ENCODE peak calls at places on chromosome 19, in ten cellular contexts. M is aorta, C is OCI-LY7, P is HS-5, T is T-helper 9 cell, N is NCI-H524, X is left ventricle myocardium inferior, F is fibroblast of pulmonary artery, K is RWPE2, O is MM.1S. J is an unnamed sample.

GRCh38 chr19:56840452-56841193 is at the start of the genes PEG3 and ZIM2:
- DNase-seq in M (peak), C (no peak), P (no peak), T (no peak), N (no peak), X (peak), F (peak), K (no peak), O (no peak), J (no peak)

GRCh38 chr19:2869618-2870017 is 2.5 kb downstream of the ZNF556 start:
- DNase-seq in M (no peak), C (no peak), P (no peak), T (no peak), N (no peak), X (no peak), F (no peak), K (no peak), O (no peak), J (no peak)

GRCh38 chr19:58572818-58573657 is at the start of gene MZF1:
- DNase-seq in M (peak), C (peak), P (peak), T (peak), N (no peak), X (peak), F (peak), K (peak), O (peak), J (peak)

GRCh38 chr19:24098359-24098758 is 11.4 kb downstream of the ZNF254 start:
- DNase-seq in M (no peak), C (no peak), P (no peak), T (no peak), N (no peak), X (no peak), F (no peak), K (no peak), O (no peak), J (no peak)

GRCh38 chr19:7450243-7451223 is 38.3 kb downstream of the PEX11G start:
- DNase-seq in M (no peak), C (peak), P (no peak), T (no peak), N (no peak), X (no peak), F (peak), K (no peak), O (peak), J (no peak)

GRCh38 chr19:48660854-48661731 is 11.7 kb downstream of the NTN5 start:
- DNase-seq in M (peak), C (peak), P (peak), T (peak), N (peak), X (peak), F (peak), K (peak), O (peak), J (peak)

GRCh38 chr19:33227242-33227650 is 1.6 kb upstream of the SLC7A10 start:
- DNase-seq in M (no peak), C (no peak), P (no peak), T (no peak), N (no peak), X (no peak), F (peak), K (no peak), O (no peak), J (no peak)

GRCh38 chr19:18894254-18895037 is 1.5 kb downstream of the CERS1 start:
- DNase-seq in M (no peak), C (no peak), P (no peak), T (no peak), N (peak), X (no peak), F (peak), K (no peak), O (no peak), J (no peak)

GRCh38 chr19:307793-308420 is 16.7 kb upstream of the PLPP2 start:
- DNase-seq in M (peak), C (no peak), P (no peak), T (no peak), N (no peak), X (no peak), F (no peak), K (no peak), O (no peak), J (no peak)

GRCh38 chr19:37953125-37953524 is 46.1 kb downstream of the SIPA1L3 start:
- DNase-seq in M (no peak), C (no peak), P (no peak), T (no peak), N (no peak), X (no peak), F (no peak), K (no peak), O (no peak), J (no peak)

GRCh38 chr19:32380269-32380668 is 25.3 kb upstream of the DPY19L3 start:
- DNase-seq in M (no peak), C (no peak), P (no peak), T (no peak), N (no peak), X (no peak), F (no peak), K (no peak), O (no peak), J (no peak)

GRCh38 chr19:52115526-52116053 is 20.0 kb upstream of the ZNF841 start:
- DNase-seq in M (no peak), C (no peak), P (no peak), T (no peak), N (no peak), X (no peak), F (no peak), K (no peak), O (no peak), J (no peak)